ENCODE peak calls at places on chromosomes 7 and 10, in nine cellular contexts. One of them, this sample, is unnamed.

GRCh38 chr7:130270947-130271790 is 4.5 kb downstream of the CPA2 start:
- DNase-seq in spleen: no peak
- DNase-seq in AG10803: no peak
- DNase-seq in IMR-90: no peak
- DNase-seq in lung: no peak
- DNase-seq in fibroblast of lung: no peak
- DNase-seq in psoas muscle: no peak
- DNase-seq in Caco-2: no peak
- DNase-seq in GM23338: no peak
- DNase-seq in this sample: no peak

GRCh38 chr7:26691886-26692285 is 172.5 kb downstream of the SKAP2 start:
- DNase-seq in spleen: no peak
- DNase-seq in AG10803: no peak
- DNase-seq in IMR-90: no peak
- DNase-seq in lung: no peak
- DNase-seq in fibroblast of lung: no peak
- DNase-seq in psoas muscle: no peak
- DNase-seq in Caco-2: no peak
- DNase-seq in GM23338: peak; percentile 13
- DNase-seq in this sample: no peak

GRCh38 chr7:25578991-25579687 is 350.9 kb upstream of the NPVF start:
- DNase-seq in spleen: no peak
- DNase-seq in AG10803: no peak
- DNase-seq in IMR-90: no peak
- DNase-seq in lung: no peak
- DNase-seq in fibroblast of lung: no peak
- DNase-seq in psoas muscle: no peak
- DNase-seq in Caco-2: no peak
- DNase-seq in GM23338: no peak
- DNase-seq in this sample: peak; percentile 63

GRCh38 chr7:7103343-7104313 is 78.7 kb upstream of the C1GALT1 start:
- DNase-seq in spleen: peak; percentile 70
- DNase-seq in AG10803: peak; percentile 83
- DNase-seq in IMR-90: peak; percentile 74
- DNase-seq in lung: no peak
- DNase-seq in fibroblast of lung: peak; percentile 64
- DNase-seq in psoas muscle: no peak
- DNase-seq in Caco-2: peak; percentile 44
- DNase-seq in GM23338: peak; percentile 77
- DNase-seq in this sample: peak; percentile 88

GRCh38 chr10:6140141-6140841 is 51.5 kb downstream of the RBM17 start:
- DNase-seq in spleen: peak; percentile 87
- DNase-seq in AG10803: no peak
- DNase-seq in IMR-90: no peak
- DNase-seq in lung: no peak
- DNase-seq in fibroblast of lung: no peak
- DNase-seq in psoas muscle: no peak
- DNase-seq in Caco-2: no peak
- DNase-seq in GM23338: peak; percentile 59
- DNase-seq in this sample: no peak

GRCh38 chr10:50550291-50550839 is 73.4 kb downstream of the SGMS1 start:
- DNase-seq in spleen: no peak
- DNase-seq in AG10803: peak; percentile 25
- DNase-seq in IMR-90: peak; percentile 18
- DNase-seq in lung: no peak
- DNase-seq in fibroblast of lung: peak; percentile 34
- DNase-seq in psoas muscle: no peak
- DNase-seq in Caco-2: no peak
- DNase-seq in GM23338: peak; percentile 54
- DNase-seq in this sample: no peak

GRCh38 chr7:28224172-28224571 is 43.6 kb upstream of the JAZF1 start:
- DNase-seq in spleen: no peak
- DNase-seq in AG10803: no peak
- DNase-seq in IMR-90: no peak
- DNase-seq in lung: no peak
- DNase-seq in fibroblast of lung: no peak
- DNase-seq in psoas muscle: no peak
- DNase-seq in Caco-2: no peak
- DNase-seq in GM23338: no peak
- DNase-seq in this sample: no peak

GRCh38 chr10:35835545-35835944 is 193.4 kb upstream of the FZD8 start:
- DNase-seq in spleen: no peak
- DNase-seq in AG10803: no peak
- DNase-seq in IMR-90: no peak
- DNase-seq in lung: no peak
- DNase-seq in fibroblast of lung: no peak
- DNase-seq in psoas muscle: no peak
- DNase-seq in Caco-2: no peak
- DNase-seq in GM23338: no peak
- DNase-seq in this sample: no peak

GRCh38 chr7:90896458-90896857 is 300.3 kb downstream of the CDK14 start:
- DNase-seq in spleen: no peak
- DNase-seq in AG10803: no peak
- DNase-seq in IMR-90: no peak
- DNase-seq in lung: no peak
- DNase-seq in fibroblast of lung: no peak
- DNase-seq in psoas muscle: no peak
- DNase-seq in Caco-2: no peak
- DNase-seq in GM23338: no peak
- DNase-seq in this sample: no peak

GRCh38 chr10:100618091-100618615 is 82.4 kb downstream of the HIF1AN start:
- DNase-seq in spleen: peak; percentile 56
- DNase-seq in AG10803: no peak
- DNase-seq in IMR-90: no peak
- DNase-seq in lung: no peak
- DNase-seq in fibroblast of lung: no peak
- DNase-seq in psoas muscle: no peak
- DNase-seq in Caco-2: no peak
- DNase-seq in GM23338: no peak
- DNase-seq in this sample: no peak

GRCh38 chr10:132985546-132985900 is 43.2 kb upstream of the CFAP46 start:
- DNase-seq in spleen: peak; percentile 58
- DNase-seq in AG10803: no peak
- DNase-seq in IMR-90: no peak
- DNase-seq in lung: no peak
- DNase-seq in fibroblast of lung: no peak
- DNase-seq in psoas muscle: peak; percentile 10
- DNase-seq in Caco-2: no peak
- DNase-seq in GM23338: no peak
- DNase-seq in this sample: no peak

GRCh38 chr10:51860257-51860656 is 160.9 kb upstream of the CSTF2T start:
- DNase-seq in spleen: no peak
- DNase-seq in AG10803: peak; percentile 63
- DNase-seq in IMR-90: peak; percentile 39
- DNase-seq in lung: no peak
- DNase-seq in fibroblast of lung: peak; percentile 36
- DNase-seq in psoas muscle: no peak
- DNase-seq in Caco-2: no peak
- DNase-seq in GM23338: no peak
- DNase-seq in this sample: peak; percentile 73

DNA sequence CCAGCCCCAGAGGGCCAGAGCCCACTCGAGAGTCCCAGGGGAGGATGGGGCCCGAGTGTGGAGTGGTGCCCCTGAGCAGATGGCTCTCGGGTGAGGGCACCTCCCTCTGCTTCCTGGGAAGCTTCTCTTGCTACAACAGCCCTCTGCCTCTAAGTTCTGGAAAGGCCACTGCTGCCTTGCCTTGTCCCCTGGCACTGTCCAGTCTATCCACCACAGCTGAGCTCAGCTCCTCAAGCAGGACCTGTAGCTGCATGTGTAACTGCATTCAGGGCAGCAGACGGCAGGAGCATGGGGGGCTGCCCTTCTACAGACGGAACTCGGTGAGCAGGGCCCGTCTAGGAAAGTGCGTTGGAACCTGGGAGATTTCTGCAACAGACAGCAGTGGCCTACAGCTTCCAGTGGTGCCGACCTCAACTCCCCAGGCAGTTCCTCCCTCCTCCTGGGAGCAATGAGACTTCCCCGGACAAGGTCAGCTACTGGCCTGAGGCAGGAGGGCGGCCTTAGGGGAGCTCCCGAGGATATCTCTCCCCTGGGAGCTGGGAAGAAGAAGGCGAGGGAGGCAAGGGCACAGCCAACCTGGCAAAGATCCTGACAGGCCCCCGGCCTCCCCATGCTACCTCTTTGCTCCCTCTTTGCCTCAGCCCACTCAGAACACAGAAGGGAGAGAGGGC is 88.5 kb downstream of the DLG5 start:
- DNase-seq in spleen: peak; percentile 79
- DNase-seq in AG10803: no peak
- DNase-seq in IMR-90: no peak
- DNase-seq in lung: no peak
- DNase-seq in fibroblast of lung: no peak
- DNase-seq in psoas muscle: no peak
- DNase-seq in Caco-2: no peak
- DNase-seq in GM23338: no peak
- DNase-seq in this sample: peak; percentile 13
- TF ChIP-seq CTCF in spleen: no peak
- TF ChIP-seq CTCF in AG10803: no peak
- TF ChIP-seq CTCF in IMR-90: no peak
- TF ChIP-seq CTCF in lung: no peak
- TF ChIP-seq CTCF in fibroblast of lung: no peak
- TF ChIP-seq CTCF in psoas muscle: no peak
- TF ChIP-seq CTCF in Caco-2: no peak
- TF ChIP-seq CTCF in GM23338: no peak
- TF ChIP-seq CTCF in this sample: no peak

GRCh38 chr7:92447239-92448184 is at the start of gene GATAD1:
- DNase-seq in spleen: peak; percentile 96
- DNase-seq in AG10803: peak; percentile 89
- DNase-seq in IMR-90: peak; percentile 91
- DNase-seq in lung: peak; percentile 94
- DNase-seq in fibroblast of lung: peak; percentile 89
- DNase-seq in psoas muscle: peak; percentile 95
- DNase-seq in Caco-2: peak; percentile 95
- DNase-seq in GM23338: peak; percentile 96
- DNase-seq in this sample: peak; percentile 95

GRCh38 chr7:92451645-92452044 is 4.4 kb downstream of the GATAD1 start:
- DNase-seq in spleen: no peak
- DNase-seq in AG10803: no peak
- DNase-seq in IMR-90: no peak
- DNase-seq in lung: no peak
- DNase-seq in fibroblast of lung: no peak
- DNase-seq in psoas muscle: no peak
- DNase-seq in Caco-2: no peak
- DNase-seq in GM23338: no peak
- DNase-seq in this sample: no peak

GRCh38 chr7:92448185-92448747 is 984 bp downstream of the GATAD1 start:
- DNase-seq in spleen: peak; percentile 79
- DNase-seq in AG10803: peak; percentile 59
- DNase-seq in IMR-90: peak; percentile 46
- DNase-seq in lung: peak; percentile 70
- DNase-seq in fibroblast of lung: peak; percentile 65
- DNase-seq in psoas muscle: peak; percentile 52
- DNase-seq in Caco-2: peak; percentile 60
- DNase-seq in GM23338: peak; percentile 58
- DNase-seq in this sample: peak; percentile 71

DNA sequence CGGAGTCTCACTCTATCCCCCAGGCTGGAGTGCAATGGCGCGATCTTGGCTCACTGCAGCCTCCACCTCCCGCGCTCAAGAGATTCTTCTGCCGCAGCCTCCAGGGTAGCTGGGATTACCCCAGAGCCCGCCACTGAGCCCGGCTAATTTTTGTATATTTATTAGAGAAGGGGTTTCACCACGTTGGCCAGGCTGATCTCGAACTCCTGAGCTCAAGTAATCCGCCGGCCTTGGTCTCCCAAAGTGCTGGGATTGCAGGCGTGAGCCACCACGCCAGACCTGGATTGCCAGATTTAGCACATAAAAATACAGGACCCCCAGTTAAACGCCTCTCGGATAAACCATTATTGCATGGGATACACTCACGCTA is 428 bp upstream of the GATAD1 start:
- DNase-seq in spleen: peak; percentile 81
- DNase-seq in AG10803: no peak
- DNase-seq in IMR-90: no peak
- DNase-seq in lung: no peak
- DNase-seq in fibroblast of lung: no peak
- DNase-seq in psoas muscle: no peak
- DNase-seq in Caco-2: no peak
- DNase-seq in GM23338: no peak
- DNase-seq in this sample: no peak
- H3K4me3 ChIP-seq in spleen: peak overlapping the region; percentile 96
- H3K4me3 ChIP-seq in AG10803: no peak overlapping the region
- H3K4me3 ChIP-seq in IMR-90: no peak overlapping the region
- H3K4me3 ChIP-seq in lung: no peak overlapping the region
- H3K4me3 ChIP-seq in fibroblast of lung: no peak overlapping the region
- H3K4me3 ChIP-seq in psoas muscle: peak overlapping the region; percentile 80
- H3K4me3 ChIP-seq in Caco-2: no peak overlapping the region
- H3K4me3 ChIP-seq in GM23338: peak overlapping the region; percentile 60
- H3K4me3 ChIP-seq in this sample: no peak overlapping the region

DNA sequence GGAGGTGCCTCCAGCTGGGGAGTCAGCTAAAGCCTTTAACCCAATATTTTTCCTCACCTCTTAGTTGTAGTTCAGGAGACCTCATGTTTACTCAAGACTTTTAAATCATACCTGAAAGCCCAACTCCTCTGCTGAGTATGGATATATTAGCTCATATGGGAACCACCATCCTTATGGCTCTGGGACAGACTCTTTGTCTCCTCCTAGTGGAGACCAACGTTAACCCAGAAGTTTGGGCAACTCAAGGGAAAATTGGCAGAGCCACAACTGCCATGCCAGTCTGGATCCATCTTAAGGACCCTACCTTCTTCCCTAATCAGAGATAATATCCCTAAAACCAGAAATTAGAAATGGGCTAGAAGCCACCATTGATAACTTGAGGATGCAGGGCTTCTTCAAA is 80.8 kb downstream of the TMEM106B start:
- DNase-seq in spleen: no peak
- DNase-seq in AG10803: no peak
- DNase-seq in IMR-90: peak; percentile 1
- DNase-seq in lung: no peak
- DNase-seq in fibroblast of lung: no peak
- DNase-seq in psoas muscle: no peak
- DNase-seq in Caco-2: peak; percentile 26
- DNase-seq in GM23338: no peak
- DNase-seq in this sample: peak; percentile 36
- TF ChIP-seq CTCF in spleen: no peak
- TF ChIP-seq CTCF in AG10803: peak; percentile 15
- TF ChIP-seq CTCF in IMR-90: peak; percentile 21
- TF ChIP-seq CTCF in lung: no peak
- TF ChIP-seq CTCF in fibroblast of lung: peak; percentile 25
- TF ChIP-seq CTCF in psoas muscle: no peak
- TF ChIP-seq CTCF in Caco-2: peak; percentile 19
- TF ChIP-seq CTCF in GM23338: peak; percentile 51
- TF ChIP-seq CTCF in this sample: peak; percentile 66

DNA sequence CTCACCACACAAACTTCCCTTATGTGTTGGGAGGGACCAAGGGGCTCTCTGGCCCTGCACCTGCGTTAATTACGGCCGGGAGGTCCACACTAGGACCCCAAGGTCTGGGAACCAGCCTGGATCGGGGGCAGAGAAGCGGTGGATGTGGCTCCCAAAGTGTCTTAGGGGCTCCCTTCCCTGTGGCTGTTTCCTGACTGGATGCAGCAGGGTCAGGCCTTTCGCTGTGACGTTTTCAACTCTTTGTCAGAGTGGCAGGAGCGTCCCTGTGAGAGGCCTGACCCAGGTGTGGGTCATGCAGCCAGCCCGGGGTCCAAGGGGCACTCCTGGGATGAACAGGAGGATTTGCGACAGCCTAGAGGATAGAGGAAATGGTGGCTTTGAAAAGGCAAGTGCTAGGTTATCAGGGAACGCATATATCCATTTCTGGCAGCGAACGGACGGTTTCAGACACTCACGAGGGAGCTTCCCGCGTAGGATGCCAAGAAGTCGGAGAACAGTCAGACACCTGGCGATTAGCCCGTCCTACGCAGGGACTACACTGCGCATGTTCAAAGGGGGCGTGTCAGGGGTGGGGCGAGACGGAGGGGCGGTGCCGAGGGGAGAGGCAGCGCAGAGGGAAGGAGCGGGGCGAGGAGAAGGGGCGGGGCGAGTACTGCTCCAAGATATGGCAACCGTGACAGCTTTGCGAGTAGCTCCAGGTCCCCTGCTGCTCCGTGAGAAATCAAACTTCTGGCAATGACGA is 46.2 kb upstream of the ZNF716 start:
- DNase-seq in spleen: peak; percentile 76
- DNase-seq in AG10803: no peak
- DNase-seq in IMR-90: no peak
- DNase-seq in lung: no peak
- DNase-seq in fibroblast of lung: no peak
- DNase-seq in psoas muscle: peak; percentile 81
- DNase-seq in Caco-2: no peak
- DNase-seq in GM23338: no peak
- DNase-seq in this sample: no peak
- H3K4me3 ChIP-seq in spleen: peak overlapping the region; percentile 36
- H3K4me3 ChIP-seq in AG10803: no peak overlapping the region
- H3K4me3 ChIP-seq in IMR-90: no peak overlapping the region
- H3K4me3 ChIP-seq in lung: peak overlapping the region; percentile 2
- H3K4me3 ChIP-seq in fibroblast of lung: no peak overlapping the region
- H3K4me3 ChIP-seq in psoas muscle: peak overlapping the region; percentile 41
- H3K4me3 ChIP-seq in Caco-2: no peak overlapping the region
- H3K4me3 ChIP-seq in GM23338: no peak overlapping the region
- H3K4me3 ChIP-seq in this sample: no peak overlapping the region

This sample was measured in choroid plexus epithelial cell.